ENCODE peak calls at places on chromosomes 3 and 15, in four cellular contexts. B is adrenal gland; K is ovary; H is naive thymus-derived CD4-positive, alpha-beta T cell. O is an unnamed sample.

GRCh38 chr15:43325039-43325438 is 5.3 kb downstream of the LCMT2 start:
- DNase-seq in B (no peak), K (no peak), H (no peak), O (no peak)

GRCh38 chr15:36883705-36884355 is 216.5 kb downstream of the MEIS2 start:
- DNase-seq in B (peak), K (peak), H (peak), O (peak)

GRCh38 chr3:49386056-49386756 is 25.6 kb downstream of the RHOA start:
- DNase-seq in B (no peak), K (no peak), H (no peak), O (no peak)

GRCh38 chr3:78337801-78338211 is 1297.9 kb downstream of the ROBO2 start:
- DNase-seq in B (no peak), K (no peak), H (no peak), O (no peak)

GRCh38 chr3:133930341-133930933 is 34.8 kb upstream of the RAB6B start:
- DNase-seq in B (no peak), K (no peak), H (no peak), O (no peak)

GRCh38 chr15:52657338-52657737 is 21.9 kb downstream of the ATOSA start:
- DNase-seq in B (no peak), K (no peak), H (no peak), O (no peak)

GRCh38 chr3:187798531-187799520 is 53.6 kb upstream of the BCL6 start:
- DNase-seq in B (no peak), K (no peak), H (peak), O (no peak)

GRCh38 chr3:193554790-193555189 is at the start of gene ATP13A4:
- DNase-seq in B (no peak), K (no peak), H (no peak), O (no peak)

GRCh38 chr3:57974796-57975388 is 33.3 kb upstream of the FLNB start:
- DNase-seq in B (peak), K (no peak), H (no peak), O (no peak)

GRCh38 chr15:40354408-40355171 is 3.4 kb upstream of the DISP2 start:
- DNase-seq in B (no peak), K (no peak), H (no peak), O (no peak)

GRCh38 chr15:50128266-50128665 is 9.2 kb upstream of the ATP8B4 start:
- DNase-seq in B (peak), K (peak), H (no peak), O (no peak)

GRCh38 chr15:66084704-66085103 is 168.8 kb downstream of the MEGF11 start:
- DNase-seq in B (no peak), K (no peak), H (no peak), O (no peak)

GRCh38 chr15:62503451-62503850 is 338.4 kb upstream of the C2CD4B start:
- DNase-seq in B (peak), K (peak), H (no peak), O (no peak)

GRCh38 chr15:79967331-79968182 is 3.4 kb downstream of the BCL2A1 start:
- DNase-seq in B (no peak), K (no peak), H (peak), O (no peak)

GRCh38 chr15:56964182-56964581 is 45.7 kb downstream of the TCF12 start:
- DNase-seq in B (no peak), K (no peak), H (no peak), O (no peak)

GRCh38 chr15:56963719-56964118 is 45.3 kb downstream of the TCF12 start:
- DNase-seq in B (no peak), K (no peak), H (no peak), O (no peak)

GRCh38 chr15:56960116-56960515 is 41.7 kb downstream of the TCF12 start:
- DNase-seq in B (no peak), K (no peak), H (no peak), O (no peak)

GRCh38 chr15:56965614-56966013 is 47.2 kb downstream of the TCF12 start:
- DNase-seq in B (no peak), K (no peak), H (no peak), O (no peak)

DNA sequence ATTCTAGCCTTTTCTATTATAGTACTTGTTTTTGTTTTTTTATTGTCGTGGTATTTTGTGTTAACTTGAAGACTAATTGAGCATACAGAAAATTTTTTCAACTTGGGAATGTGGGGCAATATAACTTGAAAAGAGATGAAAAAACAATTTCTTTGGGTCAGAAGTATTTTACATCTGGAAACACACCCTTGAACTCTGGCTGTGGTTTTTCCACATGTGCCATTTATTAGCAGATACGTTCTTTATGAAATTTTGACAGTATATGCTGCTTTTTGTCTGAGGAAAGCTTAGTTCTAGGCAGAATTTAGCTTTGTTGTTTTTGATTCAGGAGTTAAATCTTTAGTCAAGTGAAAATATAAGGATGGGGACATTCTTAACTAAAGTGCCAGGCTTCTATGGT is 44.7 kb downstream of the TCF12 start:
- DNase-seq in B (no peak), K (no peak), H (no peak), O (no peak)
- H3K4me3 ChIP-seq in B (no peak), K (no peak), H (no peak), O (no peak)

GRCh38 chr3:66423791-66424190 is 77.0 kb downstream of the LRIG1 start:
- DNase-seq in B (no peak), K (no peak), H (no peak), O (no peak)
- H3K27ac ChIP-seq in B (no peak), K (no peak), H (no peak), O (no peak)

GRCh38 chr3:151460240-151460639 is 621 bp downstream of the IGSF10 start:
- DNase-seq in B (no peak), K (no peak), H (no peak), O (no peak)
- H3K4me3 ChIP-seq in B (no peak), K (peak), H (no peak), O (peak)

DNA sequence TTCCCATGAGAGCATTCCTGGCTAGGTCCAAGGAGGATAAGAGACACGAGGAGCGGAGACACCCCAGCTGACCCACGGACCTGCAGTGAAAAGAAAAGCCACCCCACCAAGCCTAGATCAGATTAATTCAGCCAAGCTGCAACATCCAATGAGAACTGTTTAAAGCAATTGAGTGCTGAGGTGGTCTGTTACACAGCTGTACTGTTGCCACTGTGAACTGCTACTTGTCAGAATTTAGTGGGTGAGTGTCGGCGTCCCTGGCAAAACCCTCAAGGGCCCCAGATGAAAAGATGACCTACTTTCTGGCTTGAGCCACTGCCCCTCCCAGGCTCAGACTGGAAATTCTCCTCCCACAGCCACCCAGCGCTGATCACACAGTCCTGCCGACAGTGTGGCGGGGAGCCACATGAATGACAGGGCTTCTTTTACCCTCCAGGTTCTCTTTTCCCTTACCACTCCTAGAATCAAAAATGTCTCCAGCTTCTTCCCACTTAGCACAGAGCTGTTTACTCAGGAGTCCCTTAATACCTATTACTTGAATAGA is 26.4 kb upstream of the KBTBD12 start:
- DNase-seq in B (peak), K (no peak), H (no peak), O (peak)
- H3K27ac ChIP-seq in B (peak), K (no peak), H (no peak), O (no peak)

GRCh38 chr3:141485578-141486415 is 1.0 kb upstream of the RASA2 start:
- DNase-seq in B (no peak), K (no peak), H (no peak), O (no peak)
- H3K4me3 ChIP-seq in B (no peak), K (no peak), H (peak), O (no peak)